ENCODE peak calls at places on chromosomes 4 and X, in four cellular contexts. S is IMR-90, E is K562, H is keratinocyte. M is an unnamed sample. For H3K9me1, the result is how much of the 10 kb centered on the place peaks cover.

GRCh38 chr4:150598906-150599305 is 17.0 kb downstream of the MAB21L2 start:
- DNase-seq in E (no peak), H (no peak), S (no peak), M (no peak)

GRCh38 chr4:80367737-80368136 is 32.2 kb downstream of the CFAP299 start:
- DNase-seq in S (peak), H (no peak), E (no peak), M (no peak)

GRCh38 chr4:183256756-183257385 is 63.2 kb downstream of the CLDN22 start:
- DNase-seq in E (peak), H (no peak), S (peak), M (peak)

GRCh38 chr4:110503588-110504435 is 27.9 kb downstream of the ENPEP start:
- DNase-seq in E (no peak), S (peak), H (no peak), M (no peak)

GRCh38 chr4:122700178-122700725 is 32.3 kb upstream of the BBS12 start:
- DNase-seq in S (peak), H (peak), E (peak), M (no peak)

GRCh38 chrX:120332394-120332793 is 21.1 kb upstream of the TMEM255A start:
- DNase-seq in E (no peak), H (no peak), S (no peak), M (no peak)

GRCh38 chrX:20412871-20413486 is 146.3 kb upstream of the RPS6KA3 start:
- DNase-seq in E (no peak), H (no peak), S (no peak), M (no peak)

GRCh38 chrX:37846934-37847732 is at the start of gene DYNLT3:
- DNase-seq in H (no peak), S (peak), E (peak), M (peak)

GRCh38 chr4:152628128-152628527 is 51.7 kb downstream of the TMEM154 start:
- DNase-seq in S (no peak), H (no peak), E (no peak), M (no peak)

GRCh38 chrX:139388234-139388633 is 142.3 kb upstream of the F9 start:
- DNase-seq in H (no peak), S (no peak), E (peak), M (no peak)

GRCh38 chrX:47828984-47829383 is 7.7 kb upstream of the ZNF81 start:
- DNase-seq in H (no peak), E (no peak), S (no peak), M (no peak)

GRCh38 chr4:18247189-18247588 is 225.6 kb upstream of the LCORL start:
- DNase-seq in E (no peak), S (no peak), H (no peak), M (no peak)

GRCh38 chr4:87659247-87659931 is 9.3 kb downstream of the DMP1 start:
- DNase-seq in E (no peak), S (no peak), H (no peak), M (peak)

GRCh38 chrX:15269618-15270521 is at the start of gene ASB9:
- DNase-seq in H (peak), E (peak), S (peak), M (peak)

GRCh38 chr4:663438-664428 is 10.3 kb downstream of the ATP5ME start:
- DNase-seq in H (no peak), S (no peak), E (no peak), M (no peak)

GRCh38 chrX:73289039-73289438 is 74.4 kb upstream of the NAP1L2 start:
- DNase-seq in E (no peak), S (no peak), H (no peak), M (no peak)

GRCh38 chr4:7769936-7770674 is 169.6 kb downstream of the AFAP1 start:
- DNase-seq in H (no peak), E (no peak), S (peak), M (peak)

GRCh38 chr4:126603210-126603609 is 1029.5 kb upstream of the INTU start:
- DNase-seq in S (no peak), H (no peak), E (no peak), M (no peak)

GRCh38 chr4:149296084-149296483 is 519.6 kb downstream of the IQCM start:
- DNase-seq in H (no peak), S (no peak), E (no peak), M (no peak)
- H3K9me1 ChIP-seq in H (under half), S (under half), E (under half), M (under half)

DNA sequence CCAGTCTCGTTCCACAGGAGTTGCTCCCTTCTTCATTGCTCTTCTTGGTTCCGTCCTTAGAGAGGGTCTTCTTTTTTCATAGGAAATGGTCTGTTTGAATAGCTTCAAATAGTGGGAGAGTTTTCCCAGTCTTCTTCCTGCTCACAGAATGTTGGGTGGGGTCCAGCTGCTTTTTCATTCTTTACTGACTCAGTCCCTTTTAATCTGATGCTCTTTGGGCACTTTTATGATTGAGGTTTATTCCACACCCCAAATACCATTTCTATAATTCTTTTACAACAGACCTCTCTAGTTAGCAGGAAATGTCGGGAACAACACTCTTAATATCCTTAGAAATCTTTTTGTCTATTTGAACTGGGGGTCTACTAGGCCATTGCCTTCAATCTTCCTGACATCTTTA is 239.5 kb downstream of the PRDM5 start:
- DNase-seq in S (no peak), E (no peak), H (no peak), M (no peak)
- H3K9me1 ChIP-seq in S (under half), E (under half), H (under half), M (under half)

DNA sequence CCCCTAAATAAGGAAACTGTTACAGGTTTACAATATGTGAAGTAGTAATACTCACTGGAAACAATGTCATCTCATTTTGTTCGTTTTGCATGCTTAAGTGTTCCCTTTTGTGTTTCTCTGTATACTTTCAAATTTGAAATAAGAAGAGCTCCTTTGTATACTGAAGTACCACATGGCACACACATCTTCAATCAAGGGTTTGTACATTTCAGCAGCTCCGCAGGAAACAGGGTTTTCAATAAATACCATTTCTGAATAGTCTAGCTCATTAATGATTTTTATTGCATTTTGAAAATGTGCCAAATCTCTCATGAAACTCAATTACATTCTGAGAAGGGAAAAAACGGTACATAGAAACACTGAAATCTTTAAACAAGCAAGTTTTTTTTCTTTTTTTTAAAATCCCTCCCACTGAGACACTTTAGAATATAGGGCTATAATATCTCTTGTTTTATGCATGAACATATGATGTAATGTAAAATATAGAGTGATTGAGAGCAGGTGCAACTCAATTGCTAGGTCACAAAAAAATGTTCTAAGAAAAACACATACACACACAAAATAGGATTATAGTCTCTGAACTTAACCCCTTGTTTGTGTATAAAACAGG is 914.2 kb upstream of the PCDH7 start:
- DNase-seq in S (no peak), E (no peak), H (no peak), M (no peak)
- H3K9me1 ChIP-seq in S (under half), E (under half), H (under half), M (under half)

DNA sequence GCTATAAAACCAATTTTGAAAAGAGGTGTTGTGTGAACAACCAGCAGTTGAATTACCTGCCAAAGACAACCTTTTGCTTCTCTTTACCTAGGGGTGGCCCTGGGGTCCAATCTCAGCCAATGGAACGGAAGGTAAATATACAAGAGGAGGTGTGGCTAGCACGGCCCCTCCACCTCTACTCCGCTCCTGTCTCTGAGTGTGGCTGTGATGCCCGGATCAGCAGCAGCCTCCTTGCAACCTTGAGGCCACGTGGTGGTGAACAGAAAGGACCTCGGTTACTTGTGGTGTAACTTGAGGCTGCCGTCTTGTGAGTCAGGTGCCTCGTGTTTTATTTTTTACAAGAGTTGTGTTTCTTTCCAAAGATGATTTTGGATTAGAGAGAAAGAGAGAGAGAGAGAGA is 121.5 kb upstream of the PPP2R3B start:
- DNase-seq in H (no peak), S (no peak), E (no peak), M (no peak)
- H3K9me1 ChIP-seq in H (under half), S (under half), E (under half), M (under half)